ENCODE peak calls at places on chromosomes 2 and 18, in four cellular contexts. A is tibial artery; V is Panc1; B is effector memory CD4-positive, alpha-beta T cell. P is an unnamed sample. For H3K4me1, the result is how much of the 10 kb centered on the place peaks cover.

GRCh38 chr2:21422050-21422449 is 298.3 kb downstream of the TDRD15 start:
- DNase-seq in A (no peak), V (no peak), B (no peak), P (no peak)

GRCh38 chr2:37634914-37635358 is 36.5 kb downstream of the CDC42EP3 start:
- DNase-seq in A (no peak), V (no peak), B (no peak), P (no peak)

GRCh38 chr18:25351773-25352628 is at the start of gene ZNF521:
- DNase-seq in A (peak), V (no peak), B (peak), P (peak)

GRCh38 chr18:12362473-12363174 is 14.4 kb downstream of the AFG3L2 start:
- DNase-seq in A (no peak), V (no peak), B (no peak), P (no peak)

GRCh38 chr2:36618381-36618780 is 20.4 kb upstream of the FEZ2 start:
- DNase-seq in A (no peak), V (peak), B (no peak), P (no peak)

GRCh38 chr2:101972621-101973434 is 18.9 kb upstream of the IL1R2 start:
- DNase-seq in A (no peak), V (no peak), B (no peak), P (no peak)

GRCh38 chr2:142008135-142008744 is 122.6 kb downstream of the LRP1B start:
- DNase-seq in A (no peak), V (no peak), B (no peak), P (no peak)

GRCh38 chr2:140506606-140507005 is 1624.2 kb downstream of the LRP1B start:
- DNase-seq in A (no peak), V (no peak), B (no peak), P (no peak)

GRCh38 chr18:34707670-34708069 is 2.4 kb upstream of the DTNA start:
- DNase-seq in A (peak), V (peak), B (no peak), P (no peak)

GRCh38 chr2:151978709-151979108 is 120.1 kb downstream of the CACNB4 start:
- DNase-seq in A (no peak), V (no peak), B (no peak), P (no peak)

GRCh38 chr2:26564121-26564520 is 77.0 kb downstream of the CIB4 start:
- DNase-seq in A (no peak), V (no peak), B (no peak), P (no peak)

GRCh38 chr2:105877945-105878344 is 133.2 kb downstream of the NCK2 start:
- DNase-seq in A (no peak), V (no peak), B (no peak), P (no peak)

GRCh38 chr18:22112215-22112614 is 57.2 kb upstream of the GATA6 start:
- DNase-seq in A (no peak), V (no peak), B (no peak), P (no peak)

GRCh38 chr2:65378308-65378689 is 54.1 kb downstream of the SPRED2 start:
- DNase-seq in A (no peak), V (no peak), B (no peak), P (no peak)
- H3K4me1 ChIP-seq in A (under half), V (half or more), B (under half), P (under half)

GRCh38 chr2:134163336-134163735 is 90.5 kb upstream of the MGAT5 start:
- DNase-seq in A (no peak), V (no peak), B (no peak), P (no peak)

GRCh38 chr2:134169788-134170187 is 84.1 kb upstream of the MGAT5 start:
- DNase-seq in A (no peak), V (no peak), B (no peak), P (no peak)

GRCh38 chr2:134170269-134170668 is 83.6 kb upstream of the MGAT5 start:
- DNase-seq in A (no peak), V (no peak), B (no peak), P (no peak)

GRCh38 chr2:134164306-134164705 is 89.6 kb upstream of the MGAT5 start:
- DNase-seq in A (no peak), V (no peak), B (no peak), P (no peak)

DNA sequence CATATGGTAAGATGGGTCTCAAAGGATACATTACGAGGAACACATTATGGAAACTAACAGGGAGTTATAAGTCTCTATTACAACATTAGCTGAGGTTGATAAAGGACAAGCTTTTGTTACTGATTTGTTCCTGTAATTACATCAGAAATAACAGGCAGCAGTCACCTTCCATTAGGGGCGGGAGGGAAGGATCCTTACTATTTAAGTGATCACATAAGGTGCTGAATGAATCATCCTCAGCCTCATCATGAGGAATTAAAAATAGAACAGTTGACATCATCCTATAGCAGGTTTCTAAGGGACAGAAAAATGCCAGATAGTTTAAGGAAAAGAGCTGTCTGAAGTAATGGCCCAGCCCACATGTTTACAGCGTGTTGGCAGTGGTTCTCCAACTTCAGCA is 86.9 kb upstream of the MGAT5 start:
- DNase-seq in A (no peak), V (peak), B (no peak), P (no peak)
- H3K4me1 ChIP-seq in A (under half), V (under half), B (under half), P (half or more)

GRCh38 chr2:20052872-20053281 is 1.4 kb upstream of the LAPTM4A start:
- DNase-seq in A (peak), V (no peak), B (no peak), P (no peak)
- H3K4me1 ChIP-seq in A (under half), V (under half), B (under half), P (under half)

GRCh38 chr2:65380243-65380642 is 52.2 kb downstream of the SPRED2 start:
- DNase-seq in A (no peak), V (no peak), B (no peak), P (no peak)

GRCh38 chr2:65383571-65384488 is 48.6 kb downstream of the SPRED2 start:
- DNase-seq in A (no peak), V (no peak), B (no peak), P (no peak)

GRCh38 chr2:65381607-65382032 is 50.8 kb downstream of the SPRED2 start:
- DNase-seq in A (no peak), V (no peak), B (no peak), P (no peak)

GRCh38 chr2:65382323-65382722 is 50.1 kb downstream of the SPRED2 start:
- DNase-seq in A (no peak), V (no peak), B (no peak), P (no peak)

GRCh38 chr2:65382776-65383357 is 49.5 kb downstream of the SPRED2 start:
- DNase-seq in A (peak), V (no peak), B (peak), P (peak)
- H3K4me1 ChIP-seq in A (under half), V (half or more), B (under half), P (under half)

GRCh38 chr2:73985318-73986084 is 791 bp downstream of the TET3 start:
- DNase-seq in A (peak), V (no peak), B (peak), P (peak)
- H3K4me1 ChIP-seq in A (half or more), V (half or more), B (under half), P (half or more)

GRCh38 chr2:118846667-118847446 is 591 bp downstream of the EN1 start:
- DNase-seq in A (no peak), V (no peak), B (no peak), P (no peak)

GRCh38 chr2:118849226-118850170 is 2.0 kb upstream of the EN1 start:
- DNase-seq in A (no peak), V (no peak), B (no peak), P (no peak)

GRCh38 chr2:118847447-118848172 is at the start of gene EN1:
- DNase-seq in A (peak), V (no peak), B (no peak), P (no peak)

GRCh38 chr2:118850171-118850900 is 2.9 kb upstream of the EN1 start:
- DNase-seq in A (no peak), V (no peak), B (no peak), P (no peak)

GRCh38 chr2:118848381-118849225 is 1.2 kb upstream of the EN1 start:
- DNase-seq in A (no peak), V (no peak), B (no peak), P (no peak)
- H3K4me1 ChIP-seq in A (under half), V (under half), B (under half), P (under half)

DNA sequence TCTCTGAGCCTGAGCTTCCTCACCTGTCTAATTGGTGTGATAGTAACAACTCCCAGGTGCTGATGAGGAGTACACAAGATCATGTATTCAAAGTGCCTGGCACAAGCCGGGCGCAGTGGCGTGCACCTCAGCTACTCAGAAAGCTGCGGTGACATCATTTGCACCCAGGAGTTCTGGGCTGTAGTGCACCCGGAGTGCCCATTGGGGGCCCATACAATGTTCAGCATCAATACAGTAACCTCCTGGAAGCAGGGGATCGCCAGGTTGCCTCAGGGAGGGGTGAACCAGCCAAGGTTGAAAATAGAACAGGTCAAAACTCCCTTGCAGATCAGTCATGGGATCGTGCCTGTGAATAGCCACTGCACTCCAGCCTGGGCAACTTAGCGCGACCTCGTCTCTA is 11.2 kb upstream of the C1QL2 start:
- DNase-seq in A (no peak), V (no peak), B (no peak), P (no peak)
- H3K4me1 ChIP-seq in A (under half), V (under half), B (under half), P (under half)

DNA sequence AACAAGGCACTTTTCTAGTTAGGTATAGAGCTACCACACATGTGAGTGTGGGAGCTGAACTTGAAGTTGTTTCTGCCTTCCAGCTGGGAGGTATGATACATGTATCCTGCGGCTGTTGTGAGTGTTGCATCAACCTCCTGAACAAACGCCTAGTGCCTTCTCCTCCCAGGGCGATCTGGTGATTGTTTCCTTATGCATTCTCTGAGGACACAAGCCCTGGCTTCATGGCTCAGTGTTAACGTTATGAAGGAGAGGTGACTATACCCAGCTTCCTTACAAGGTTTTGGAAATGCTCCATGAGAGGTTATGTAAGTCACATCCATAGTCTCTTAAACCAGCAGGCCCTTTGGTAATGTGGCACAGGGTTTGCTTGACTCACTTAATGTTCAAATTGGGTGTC is 64.9 kb downstream of the SPRED2 start:
- DNase-seq in A (no peak), V (peak), B (no peak), P (no peak)
- H3K4me1 ChIP-seq in A (under half), V (half or more), B (under half), P (under half)

GRCh38 chr2:46032161-46032813 is 264.9 kb upstream of the EPAS1 start:
- DNase-seq in A (no peak), V (no peak), B (no peak), P (no peak)

GRCh38 chr2:46029332-46029811 is 267.8 kb upstream of the EPAS1 start:
- DNase-seq in A (no peak), V (no peak), B (no peak), P (no peak)

GRCh38 chr2:46032996-46033395 is 264.2 kb upstream of the EPAS1 start:
- DNase-seq in A (no peak), V (no peak), B (no peak), P (no peak)

GRCh38 chr2:46031124-46031523 is 266.1 kb upstream of the EPAS1 start:
- DNase-seq in A (no peak), V (no peak), B (no peak), P (no peak)

DNA sequence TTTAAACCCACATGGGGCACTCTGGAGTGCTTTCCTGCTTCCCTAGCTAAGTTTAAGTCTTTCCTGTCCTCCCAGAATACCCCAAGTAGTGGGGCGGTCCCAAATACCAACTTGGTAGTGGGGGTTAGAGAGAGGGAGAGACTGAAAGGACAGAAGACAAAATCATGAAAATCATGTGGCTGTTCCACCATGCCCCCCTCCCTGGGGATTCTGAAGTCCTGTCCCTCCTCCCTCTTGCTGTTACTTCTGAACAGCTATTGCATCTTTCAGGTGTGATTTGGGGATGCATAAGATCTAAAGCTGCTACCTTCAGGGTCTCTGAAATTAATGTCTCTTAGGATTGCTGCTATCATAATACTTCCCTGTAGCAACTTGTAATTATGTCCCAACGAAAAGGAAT is 266.9 kb upstream of the EPAS1 start:
- DNase-seq in A (no peak), V (no peak), B (no peak), P (no peak)
- H3K4me1 ChIP-seq in A (under half), V (under half), B (under half), P (under half)

DNA sequence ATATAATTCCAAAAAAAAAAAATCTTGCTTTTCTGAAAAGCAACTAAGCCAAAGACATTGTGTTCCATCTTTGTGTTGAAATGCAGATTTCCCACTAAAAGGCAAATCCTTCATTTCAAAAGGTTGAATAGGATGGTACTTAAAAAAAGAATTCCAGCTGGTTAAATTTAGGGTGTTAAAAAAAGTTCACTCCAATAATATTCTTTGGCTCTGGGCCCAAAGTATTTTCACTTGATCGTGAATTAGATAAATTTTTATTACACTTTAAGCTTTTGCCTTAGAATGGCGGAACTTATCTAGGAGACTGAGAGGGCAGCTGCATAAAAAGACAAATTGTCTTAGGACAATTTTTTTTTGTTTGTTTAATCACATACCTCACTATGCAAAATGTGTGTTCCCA is 79.2 kb downstream of the BCL11A start:
- DNase-seq in A (no peak), V (no peak), B (no peak), P (no peak)
- H3K4me1 ChIP-seq in A (under half), V (under half), B (under half), P (under half)